ENCODE peak calls at places on chromosomes 3 and 15, in eight cellular contexts. One of them, this sample, is unnamed.

GRCh38 chr3:123476967-123477750 is 28.3 kb upstream of the ADCY5 start:
- DNase-seq in SJCRH30: no peak
- DNase-seq in right cardiac atrium: no peak
- DNase-seq in CD4-positive, alpha-beta memory T cell: no peak
- DNase-seq in brain microvascular endothelial cell: no peak
- DNase-seq in HepG2: no peak
- DNase-seq in GM23248: no peak
- DNase-seq in tibial artery: no peak
- DNase-seq in this sample: no peak

GRCh38 chr3:62875103-62876002 is at the start of gene CADPS:
- DNase-seq in HepG2: no peak
- DNase-seq in tibial artery: no peak
- DNase-seq in right cardiac atrium: peak; percentile 58
- DNase-seq in GM23248: peak; percentile 78
- DNase-seq in brain microvascular endothelial cell: no peak
- DNase-seq in CD4-positive, alpha-beta memory T cell: no peak
- DNase-seq in SJCRH30: no peak
- DNase-seq in this sample: no peak

GRCh38 chr15:74349241-74349766 is 18.1 kb downstream of the CYP11A1 start:
- DNase-seq in SJCRH30: no peak
- DNase-seq in GM23248: no peak
- DNase-seq in CD4-positive, alpha-beta memory T cell: no peak
- DNase-seq in tibial artery: no peak
- DNase-seq in brain microvascular endothelial cell: no peak
- DNase-seq in right cardiac atrium: no peak
- DNase-seq in HepG2: no peak
- DNase-seq in this sample: no peak

GRCh38 chr3:124893526-124893925 is 6.4 kb upstream of the ITGB5 start:
- DNase-seq in GM23248: no peak
- DNase-seq in HepG2: no peak
- DNase-seq in CD4-positive, alpha-beta memory T cell: no peak
- DNase-seq in SJCRH30: no peak
- DNase-seq in tibial artery: peak; percentile 74
- DNase-seq in brain microvascular endothelial cell: no peak
- DNase-seq in right cardiac atrium: no peak
- DNase-seq in this sample: no peak

GRCh38 chr15:50114381-50114780 is 4.7 kb downstream of the ATP8B4 start:
- DNase-seq in tibial artery: peak; percentile 69
- DNase-seq in GM23248: no peak
- DNase-seq in HepG2: no peak
- DNase-seq in SJCRH30: no peak
- DNase-seq in CD4-positive, alpha-beta memory T cell: no peak
- DNase-seq in brain microvascular endothelial cell: no peak
- DNase-seq in right cardiac atrium: no peak
- DNase-seq in this sample: peak; percentile 82

GRCh38 chr3:58565621-58566397 is 11.4 kb downstream of the FAM107A start:
- DNase-seq in GM23248: no peak
- DNase-seq in SJCRH30: no peak
- DNase-seq in right cardiac atrium: no peak
- DNase-seq in CD4-positive, alpha-beta memory T cell: no peak
- DNase-seq in brain microvascular endothelial cell: no peak
- DNase-seq in HepG2: no peak
- DNase-seq in tibial artery: peak; percentile 55
- DNase-seq in this sample: no peak

GRCh38 chr15:84797212-84797611 is 19.9 kb upstream of the ALPK3 start:
- DNase-seq in SJCRH30: no peak
- DNase-seq in right cardiac atrium: no peak
- DNase-seq in GM23248: peak; percentile 85
- DNase-seq in CD4-positive, alpha-beta memory T cell: no peak
- DNase-seq in tibial artery: no peak
- DNase-seq in brain microvascular endothelial cell: peak; percentile 88
- DNase-seq in HepG2: no peak
- DNase-seq in this sample: no peak

GRCh38 chr3:186220886-186221285 is 112.0 kb upstream of the ETV5 start:
- DNase-seq in brain microvascular endothelial cell: no peak
- DNase-seq in GM23248: peak; percentile 8
- DNase-seq in right cardiac atrium: no peak
- DNase-seq in tibial artery: no peak
- DNase-seq in CD4-positive, alpha-beta memory T cell: no peak
- DNase-seq in SJCRH30: peak; percentile 29
- DNase-seq in HepG2: no peak
- DNase-seq in this sample: no peak

GRCh38 chr3:143433787-143434378 is 314.3 kb downstream of the CHST2 start:
- DNase-seq in brain microvascular endothelial cell: no peak
- DNase-seq in tibial artery: no peak
- DNase-seq in GM23248: peak; percentile 14
- DNase-seq in CD4-positive, alpha-beta memory T cell: no peak
- DNase-seq in SJCRH30: peak; percentile 34
- DNase-seq in right cardiac atrium: no peak
- DNase-seq in HepG2: peak; percentile 4
- DNase-seq in this sample: no peak

GRCh38 chr3:64932666-64933342 is 245.0 kb upstream of the ADAMTS9 start:
- DNase-seq in CD4-positive, alpha-beta memory T cell: no peak
- DNase-seq in HepG2: no peak
- DNase-seq in SJCRH30: no peak
- DNase-seq in GM23248: no peak
- DNase-seq in right cardiac atrium: no peak
- DNase-seq in tibial artery: no peak
- DNase-seq in brain microvascular endothelial cell: no peak
- DNase-seq in this sample: no peak

GRCh38 chr15:49187537-49188245 is 17.6 kb downstream of the GALK2 start:
- DNase-seq in SJCRH30: no peak
- DNase-seq in right cardiac atrium: no peak
- DNase-seq in tibial artery: no peak
- DNase-seq in CD4-positive, alpha-beta memory T cell: no peak
- DNase-seq in HepG2: no peak
- DNase-seq in GM23248: peak; percentile 67
- DNase-seq in brain microvascular endothelial cell: peak; percentile 13
- DNase-seq in this sample: no peak

GRCh38 chr15:37221671-37222207 is 121.4 kb upstream of the MEIS2 start:
- DNase-seq in CD4-positive, alpha-beta memory T cell: no peak
- DNase-seq in HepG2: no peak
- DNase-seq in brain microvascular endothelial cell: no peak
- DNase-seq in SJCRH30: no peak
- DNase-seq in GM23248: no peak
- DNase-seq in tibial artery: no peak
- DNase-seq in right cardiac atrium: no peak
- DNase-seq in this sample: no peak

GRCh38 chr3:149579838-149580542 is 77.8 kb downstream of the WWTR1 start:
- DNase-seq in HepG2: no peak
- DNase-seq in GM23248: peak; percentile 85
- DNase-seq in SJCRH30: no peak
- DNase-seq in right cardiac atrium: no peak
- DNase-seq in CD4-positive, alpha-beta memory T cell: no peak
- DNase-seq in brain microvascular endothelial cell: peak; percentile 56
- DNase-seq in tibial artery: no peak
- DNase-seq in this sample: no peak

GRCh38 chr3:17800232-17800631 is 57.8 kb upstream of the TBC1D5 start:
- DNase-seq in SJCRH30: no peak
- DNase-seq in GM23248: peak; percentile 67
- DNase-seq in HepG2: no peak
- DNase-seq in CD4-positive, alpha-beta memory T cell: no peak
- DNase-seq in right cardiac atrium: no peak
- DNase-seq in tibial artery: no peak
- DNase-seq in brain microvascular endothelial cell: peak; percentile 35
- DNase-seq in this sample: no peak

GRCh38 chr15:66907826-66908502 is 157.4 kb upstream of the SMAD3 start:
- DNase-seq in brain microvascular endothelial cell: no peak
- DNase-seq in SJCRH30: peak; percentile 67
- DNase-seq in right cardiac atrium: peak; percentile 79
- DNase-seq in CD4-positive, alpha-beta memory T cell: no peak
- DNase-seq in GM23248: peak; percentile 52
- DNase-seq in HepG2: peak; percentile 56
- DNase-seq in tibial artery: peak; percentile 87
- DNase-seq in this sample: no peak

GRCh38 chr3:196055683-196056270 is 26.1 kb downstream of the TFRC start:
- DNase-seq in tibial artery: no peak
- DNase-seq in SJCRH30: no peak
- DNase-seq in right cardiac atrium: no peak
- DNase-seq in HepG2: peak; percentile 89
- DNase-seq in brain microvascular endothelial cell: no peak
- DNase-seq in CD4-positive, alpha-beta memory T cell: no peak
- DNase-seq in GM23248: no peak
- DNase-seq in this sample: peak; percentile 81

GRCh38 chr3:43707266-43707665 is 16.5 kb downstream of the ABHD5 start:
- DNase-seq in HepG2: no peak
- DNase-seq in CD4-positive, alpha-beta memory T cell: no peak
- DNase-seq in right cardiac atrium: no peak
- DNase-seq in GM23248: no peak
- DNase-seq in SJCRH30: no peak
- DNase-seq in tibial artery: no peak
- DNase-seq in brain microvascular endothelial cell: no peak
- DNase-seq in this sample: no peak

GRCh38 chr3:56894912-56895431 is 93.2 kb upstream of the ARHGEF3 start:
- DNase-seq in brain microvascular endothelial cell: peak; percentile 52
- DNase-seq in tibial artery: no peak
- DNase-seq in right cardiac atrium: no peak
- DNase-seq in HepG2: no peak
- DNase-seq in CD4-positive, alpha-beta memory T cell: peak; percentile 55
- DNase-seq in GM23248: peak; percentile 30
- DNase-seq in SJCRH30: peak; percentile 28
- DNase-seq in this sample: no peak

GRCh38 chr3:148372476-148372875 is 325.2 kb upstream of the AGTR1 start:
- DNase-seq in brain microvascular endothelial cell: no peak
- DNase-seq in HepG2: no peak
- DNase-seq in CD4-positive, alpha-beta memory T cell: no peak
- DNase-seq in tibial artery: no peak
- DNase-seq in GM23248: peak; percentile 7
- DNase-seq in SJCRH30: peak; percentile 6
- DNase-seq in right cardiac atrium: no peak
- DNase-seq in this sample: no peak

GRCh38 chr3:4986611-4987373 is 7.6 kb downstream of the BHLHE40 start:
- DNase-seq in right cardiac atrium: peak; percentile 99
- DNase-seq in tibial artery: peak; percentile 99
- DNase-seq in CD4-positive, alpha-beta memory T cell: peak; percentile 79
- DNase-seq in GM23248: peak; percentile 100
- DNase-seq in brain microvascular endothelial cell: peak; percentile 98
- DNase-seq in SJCRH30: peak; percentile 98
- DNase-seq in HepG2: peak; percentile 94
- DNase-seq in this sample: peak; percentile 98

GRCh38 chr15:36370735-36371115 is 208.7 kb upstream of the CDIN1 start:
- DNase-seq in GM23248: peak; percentile 77
- DNase-seq in right cardiac atrium: no peak
- DNase-seq in CD4-positive, alpha-beta memory T cell: no peak
- DNase-seq in HepG2: peak; percentile 1
- DNase-seq in tibial artery: no peak
- DNase-seq in brain microvascular endothelial cell: no peak
- DNase-seq in SJCRH30: no peak
- DNase-seq in this sample: no peak

GRCh38 chr15:57563416-57563815 is 28.3 kb upstream of the MYZAP start:
- DNase-seq in GM23248: no peak
- DNase-seq in CD4-positive, alpha-beta memory T cell: peak; percentile 58
- DNase-seq in brain microvascular endothelial cell: no peak
- DNase-seq in SJCRH30: no peak
- DNase-seq in right cardiac atrium: no peak
- DNase-seq in HepG2: no peak
- DNase-seq in tibial artery: no peak
- DNase-seq in this sample: no peak

GRCh38 chr15:57566840-57567239 is 24.9 kb upstream of the MYZAP start:
- DNase-seq in tibial artery: no peak
- DNase-seq in right cardiac atrium: no peak
- DNase-seq in CD4-positive, alpha-beta memory T cell: no peak
- DNase-seq in SJCRH30: no peak
- DNase-seq in brain microvascular endothelial cell: no peak
- DNase-seq in GM23248: peak; percentile 24
- DNase-seq in HepG2: no peak
- DNase-seq in this sample: no peak

GRCh38 chr15:57562220-57562769 is 29.4 kb upstream of the MYZAP start:
- DNase-seq in right cardiac atrium: peak; percentile 77
- DNase-seq in CD4-positive, alpha-beta memory T cell: no peak
- DNase-seq in HepG2: no peak
- DNase-seq in GM23248: no peak
- DNase-seq in brain microvascular endothelial cell: no peak
- DNase-seq in SJCRH30: no peak
- DNase-seq in tibial artery: no peak
- DNase-seq in this sample: no peak

GRCh38 chr15:57567909-57568308 is 23.8 kb upstream of the MYZAP start:
- DNase-seq in SJCRH30: no peak
- DNase-seq in GM23248: no peak
- DNase-seq in CD4-positive, alpha-beta memory T cell: no peak
- DNase-seq in brain microvascular endothelial cell: no peak
- DNase-seq in tibial artery: no peak
- DNase-seq in HepG2: no peak
- DNase-seq in right cardiac atrium: no peak
- DNase-seq in this sample: no peak

GRCh38 chr15:57565326-57565725 is 26.4 kb upstream of the MYZAP start:
- DNase-seq in HepG2: no peak
- DNase-seq in tibial artery: no peak
- DNase-seq in GM23248: no peak
- DNase-seq in CD4-positive, alpha-beta memory T cell: peak; percentile 87
- DNase-seq in right cardiac atrium: no peak
- DNase-seq in brain microvascular endothelial cell: no peak
- DNase-seq in SJCRH30: peak; percentile 70
- DNase-seq in this sample: no peak
- H3K4me3 ChIP-seq in HepG2: no peak overlapping the region
- H3K4me3 ChIP-seq in tibial artery: no peak overlapping the region
- H3K4me3 ChIP-seq in GM23248: no peak overlapping the region
- H3K4me3 ChIP-seq in CD4-positive, alpha-beta memory T cell: no peak overlapping the region
- H3K4me3 ChIP-seq in right cardiac atrium: no peak overlapping the region
- H3K4me3 ChIP-seq in brain microvascular endothelial cell: no peak overlapping the region
- H3K4me3 ChIP-seq in SJCRH30: peak overlapping the region; percentile 15
- H3K4me3 ChIP-seq in this sample: no peak overlapping the region

GRCh38 chr3:197173620-197174019 is 124.8 kb downstream of the DLG1 start:
- DNase-seq in CD4-positive, alpha-beta memory T cell: no peak
- DNase-seq in HepG2: no peak
- DNase-seq in GM23248: no peak
- DNase-seq in brain microvascular endothelial cell: no peak
- DNase-seq in tibial artery: no peak
- DNase-seq in SJCRH30: no peak
- DNase-seq in right cardiac atrium: no peak
- DNase-seq in this sample: no peak
- H3K27ac ChIP-seq in CD4-positive, alpha-beta memory T cell: no peak overlapping the region
- H3K27ac ChIP-seq in HepG2: no peak overlapping the region
- H3K27ac ChIP-seq in GM23248: no peak overlapping the region
- H3K27ac ChIP-seq in brain microvascular endothelial cell: no peak overlapping the region
- H3K27ac ChIP-seq in tibial artery: no peak overlapping the region
- H3K27ac ChIP-seq in SJCRH30: no peak overlapping the region
- H3K27ac ChIP-seq in right cardiac atrium: no peak overlapping the region
- H3K27ac ChIP-seq in this sample: no peak overlapping the region

GRCh38 chr15:89749526-89749925 is 1.5 kb downstream of the MESP1 start:
- DNase-seq in tibial artery: no peak
- DNase-seq in right cardiac atrium: no peak
- DNase-seq in brain microvascular endothelial cell: no peak
- DNase-seq in GM23248: no peak
- DNase-seq in CD4-positive, alpha-beta memory T cell: no peak
- DNase-seq in HepG2: no peak
- DNase-seq in SJCRH30: no peak
- DNase-seq in this sample: no peak
- H3K4me3 ChIP-seq in tibial artery: no peak overlapping the region
- H3K4me3 ChIP-seq in right cardiac atrium: no peak overlapping the region
- H3K4me3 ChIP-seq in brain microvascular endothelial cell: no peak overlapping the region
- H3K4me3 ChIP-seq in GM23248: no peak overlapping the region
- H3K4me3 ChIP-seq in CD4-positive, alpha-beta memory T cell: no peak overlapping the region
- H3K4me3 ChIP-seq in HepG2: no peak overlapping the region
- H3K4me3 ChIP-seq in SJCRH30: no peak overlapping the region
- H3K4me3 ChIP-seq in this sample: peak overlapping the region; percentile 56

DNA sequence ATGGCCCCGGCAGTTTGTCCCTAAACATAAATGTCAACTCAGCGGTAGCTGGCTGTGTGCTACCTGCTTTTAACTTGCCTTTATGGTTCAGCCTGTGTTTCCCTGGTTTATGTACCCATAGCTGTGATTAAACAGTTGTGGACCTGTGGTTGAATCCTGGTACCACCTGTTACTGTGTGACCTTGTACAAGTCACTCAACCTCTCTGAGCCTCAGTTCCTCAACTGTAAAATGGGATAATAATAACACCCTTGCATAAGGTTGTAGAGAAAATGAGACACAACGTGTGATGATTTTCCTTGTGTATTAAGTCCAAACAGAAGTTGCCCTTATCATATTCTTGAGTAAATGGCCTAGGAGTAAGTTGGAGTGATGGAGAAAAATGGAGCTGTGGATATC is 6.3 kb downstream of the GALNT15 start:
- DNase-seq in tibial artery: no peak
- DNase-seq in SJCRH30: no peak
- DNase-seq in right cardiac atrium: no peak
- DNase-seq in HepG2: no peak
- DNase-seq in CD4-positive, alpha-beta memory T cell: no peak
- DNase-seq in brain microvascular endothelial cell: no peak
- DNase-seq in GM23248: no peak
- DNase-seq in this sample: no peak
- H3K27ac ChIP-seq in tibial artery: no peak overlapping the region
- H3K27ac ChIP-seq in SJCRH30: no peak overlapping the region
- H3K27ac ChIP-seq in right cardiac atrium: no peak overlapping the region
- H3K27ac ChIP-seq in HepG2: no peak overlapping the region
- H3K27ac ChIP-seq in CD4-positive, alpha-beta memory T cell: no peak overlapping the region
- H3K27ac ChIP-seq in brain microvascular endothelial cell: no peak overlapping the region
- H3K27ac ChIP-seq in GM23248: peak overlapping the region; percentile 72
- H3K27ac ChIP-seq in this sample: no peak overlapping the region

This sample was measured in left lung.